ENCODE peak calls at places on chromosomes 7 and 10, in four cellular contexts. One of them, this sample, is unnamed.
A peak's percentile ranks its signal among the peaks of the same experiment; 100 is the strongest.

GRCh38 chr7:22005151-22005550 is 59.5 kb upstream of the CDCA7L start:
- DNase-seq in Panc1: no peak
- DNase-seq in HCT116: no peak
- DNase-seq in HepG2: no peak
- DNase-seq in this sample: no peak

GRCh38 chr10:32139223-32140073 is 83.2 kb upstream of the KIF5B start:
- DNase-seq in Panc1: peak; percentile 27
- DNase-seq in HCT116: peak; percentile 89
- DNase-seq in HepG2: peak; percentile 57
- DNase-seq in this sample: peak; percentile 86

GRCh38 chr10:47294501-47294900 is 5.5 kb upstream of the GDF10 start:
- DNase-seq in Panc1: no peak
- DNase-seq in HCT116: no peak
- DNase-seq in HepG2: no peak
- DNase-seq in this sample: no peak

GRCh38 chr7:2967238-2967637 is 76.4 kb downstream of the CARD11 start:
- DNase-seq in Panc1: no peak
- DNase-seq in HCT116: no peak
- DNase-seq in HepG2: no peak
- DNase-seq in this sample: no peak

GRCh38 chr7:151890355-151891004 is 13.6 kb upstream of the PRKAG2 start:
- DNase-seq in Panc1: no peak
- DNase-seq in HCT116: no peak
- DNase-seq in HepG2: no peak
- DNase-seq in this sample: no peak

GRCh38 chr10:28592953-28593352 is 60.0 kb downstream of the WAC start:
- DNase-seq in Panc1: no peak
- DNase-seq in HCT116: peak; percentile 2
- DNase-seq in HepG2: peak; percentile 16
- DNase-seq in this sample: peak; percentile 21

GRCh38 chr10:49220031-49220430 is 31.8 kb upstream of the TMEM273 start:
- DNase-seq in Panc1: no peak
- DNase-seq in HCT116: no peak
- DNase-seq in HepG2: no peak
- DNase-seq in this sample: no peak

GRCh38 chr10:27188259-27188658 is 33.1 kb downstream of the MASTL start:
- DNase-seq in Panc1: no peak
- DNase-seq in HCT116: no peak
- DNase-seq in HepG2: no peak
- DNase-seq in this sample: no peak

GRCh38 chr10:97961979-97962378 is 68.4 kb downstream of the CRTAC1 start:
- DNase-seq in Panc1: no peak
- DNase-seq in HCT116: no peak
- DNase-seq in HepG2: no peak
- DNase-seq in this sample: no peak

GRCh38 chr7:12898004-12898403 is 210.6 kb downstream of the ARL4A start:
- DNase-seq in Panc1: no peak
- DNase-seq in HCT116: no peak
- DNase-seq in HepG2: no peak
- DNase-seq in this sample: peak; percentile 22

GRCh38 chr10:64733980-64734379 is 1212.8 kb downstream of the REEP3 start:
- DNase-seq in Panc1: peak; percentile 8
- DNase-seq in HCT116: peak; percentile 33
- DNase-seq in HepG2: peak; percentile 32
- DNase-seq in this sample: peak; percentile 11

GRCh38 chr10:69403519-69403918 is 13.2 kb downstream of the TACR2 start:
- DNase-seq in Panc1: no peak
- DNase-seq in HCT116: no peak
- DNase-seq in HepG2: no peak
- DNase-seq in this sample: no peak

GRCh38 chr10:121659236-121659635 is 61.0 kb upstream of the FGFR2 start:
- DNase-seq in Panc1: no peak
- DNase-seq in HCT116: no peak
- DNase-seq in HepG2: no peak
- DNase-seq in this sample: no peak

GRCh38 chr7:157540020-157540419 is 203.2 kb downstream of the DNAJB6 start:
- DNase-seq in Panc1: no peak
- DNase-seq in HCT116: no peak
- DNase-seq in HepG2: no peak
- DNase-seq in this sample: no peak

GRCh38 chr7:64873517-64873916 is 29.6 kb upstream of the ZNF273 start:
- DNase-seq in Panc1: no peak
- DNase-seq in HCT116: no peak
- DNase-seq in HepG2: no peak
- DNase-seq in this sample: no peak

GRCh38 chr10:129816702-129817101 is 147.4 kb downstream of the EBF3 start:
- DNase-seq in Panc1: no peak
- DNase-seq in HCT116: no peak
- DNase-seq in HepG2: no peak
- DNase-seq in this sample: no peak

GRCh38 chr7:156895024-156895780 is 2.2 kb upstream of the LMBR1 start:
- DNase-seq in Panc1: no peak
- DNase-seq in HCT116: no peak
- DNase-seq in HepG2: no peak
- DNase-seq in this sample: no peak

GRCh38 chr10:131199646-131200045 is 111.9 kb downstream of the TCERG1L start:
- DNase-seq in Panc1: no peak
- DNase-seq in HCT116: no peak
- DNase-seq in HepG2: no peak
- DNase-seq in this sample: no peak

GRCh38 chr7:71518880-71519279 is 386.9 kb downstream of the GALNT17 start:
- DNase-seq in Panc1: no peak
- DNase-seq in HCT116: no peak
- DNase-seq in HepG2: no peak
- DNase-seq in this sample: no peak

GRCh38 chr10:72328829-72329204 is 25.9 kb downstream of the DNAJB12 start:
- DNase-seq in Panc1: no peak
- DNase-seq in HCT116: no peak
- DNase-seq in HepG2: no peak
- DNase-seq in this sample: no peak

GRCh38 chr7:81618400-81619014 is 151.3 kb downstream of the HGF start:
- DNase-seq in Panc1: no peak
- DNase-seq in HCT116: peak; percentile 80
- DNase-seq in HepG2: peak; percentile 11
- DNase-seq in this sample: no peak

GRCh38 chr10:87818505-87819273 is 663 bp upstream of the ATAD1 start:
- DNase-seq in Panc1: peak; percentile 8
- DNase-seq in HCT116: no peak
- DNase-seq in HepG2: no peak
- DNase-seq in this sample: peak; percentile 51

GRCh38 chr10:101438881-101439391 is 85.0 kb downstream of the BTRC start:
- DNase-seq in Panc1: no peak
- DNase-seq in HCT116: no peak
- DNase-seq in HepG2: no peak
- DNase-seq in this sample: no peak

GRCh38 chr10:129101232-129101980 is 365.6 kb upstream of the MGMT start:
- DNase-seq in Panc1: no peak
- DNase-seq in HCT116: no peak
- DNase-seq in HepG2: no peak
- DNase-seq in this sample: no peak

GRCh38 chr10:17250736-17251135 is 22.7 kb downstream of the VIM start:
- DNase-seq in Panc1: no peak
- DNase-seq in HCT116: no peak
- DNase-seq in HepG2: no peak
- DNase-seq in this sample: no peak

GRCh38 chr10:17247210-17247609 is 19.2 kb downstream of the VIM start:
- DNase-seq in Panc1: no peak
- DNase-seq in HCT116: no peak
- DNase-seq in HepG2: no peak
- DNase-seq in this sample: peak; percentile 56

GRCh38 chr10:17244712-17245365 is 16.8 kb downstream of the VIM start:
- DNase-seq in Panc1: no peak
- DNase-seq in HCT116: no peak
- DNase-seq in HepG2: no peak
- DNase-seq in this sample: peak; percentile 58

GRCh38 chr10:17249820-17250219 is 21.8 kb downstream of the VIM start:
- DNase-seq in Panc1: no peak
- DNase-seq in HCT116: peak; percentile 29
- DNase-seq in HepG2: no peak
- DNase-seq in this sample: no peak

DNA sequence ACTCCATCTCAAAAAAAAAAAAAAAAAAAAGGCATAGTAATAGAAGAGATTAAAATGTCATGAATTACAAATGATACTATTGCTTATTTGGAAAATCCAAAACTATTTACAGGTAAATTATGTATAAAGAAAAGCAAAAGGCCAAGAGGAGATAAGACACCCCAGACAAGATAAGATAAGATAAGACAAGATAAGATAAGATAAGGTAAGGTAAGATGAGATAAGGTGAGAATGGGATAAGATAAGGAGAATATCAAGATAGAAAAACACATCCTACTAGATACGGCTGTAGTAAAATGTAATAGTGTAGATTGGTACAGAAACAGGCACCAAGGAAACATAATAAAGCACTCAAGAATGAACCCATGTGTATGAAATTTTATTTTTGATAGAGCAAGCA is 20.9 kb downstream of the VIM start:
- DNase-seq in Panc1: no peak
- DNase-seq in HCT116: no peak
- DNase-seq in HepG2: no peak
- DNase-seq in this sample: no peak
- TF ChIP-seq TCF7L2 in Panc1: no peak
- TF ChIP-seq TCF7L2 in HCT116: no peak
- TF ChIP-seq TCF7L2 in HepG2: no peak
- TF ChIP-seq TCF7L2 in this sample: no peak

GRCh38 chr10:126110434-126110833 is 214.1 kb downstream of the FANK1 start:
- DNase-seq in Panc1: no peak
- DNase-seq in HCT116: no peak
- DNase-seq in HepG2: no peak
- DNase-seq in this sample: no peak
- TF ChIP-seq TCF7L2 in Panc1: no peak
- TF ChIP-seq TCF7L2 in HCT116: no peak
- TF ChIP-seq TCF7L2 in HepG2: no peak
- TF ChIP-seq TCF7L2 in this sample: no peak

DNA sequence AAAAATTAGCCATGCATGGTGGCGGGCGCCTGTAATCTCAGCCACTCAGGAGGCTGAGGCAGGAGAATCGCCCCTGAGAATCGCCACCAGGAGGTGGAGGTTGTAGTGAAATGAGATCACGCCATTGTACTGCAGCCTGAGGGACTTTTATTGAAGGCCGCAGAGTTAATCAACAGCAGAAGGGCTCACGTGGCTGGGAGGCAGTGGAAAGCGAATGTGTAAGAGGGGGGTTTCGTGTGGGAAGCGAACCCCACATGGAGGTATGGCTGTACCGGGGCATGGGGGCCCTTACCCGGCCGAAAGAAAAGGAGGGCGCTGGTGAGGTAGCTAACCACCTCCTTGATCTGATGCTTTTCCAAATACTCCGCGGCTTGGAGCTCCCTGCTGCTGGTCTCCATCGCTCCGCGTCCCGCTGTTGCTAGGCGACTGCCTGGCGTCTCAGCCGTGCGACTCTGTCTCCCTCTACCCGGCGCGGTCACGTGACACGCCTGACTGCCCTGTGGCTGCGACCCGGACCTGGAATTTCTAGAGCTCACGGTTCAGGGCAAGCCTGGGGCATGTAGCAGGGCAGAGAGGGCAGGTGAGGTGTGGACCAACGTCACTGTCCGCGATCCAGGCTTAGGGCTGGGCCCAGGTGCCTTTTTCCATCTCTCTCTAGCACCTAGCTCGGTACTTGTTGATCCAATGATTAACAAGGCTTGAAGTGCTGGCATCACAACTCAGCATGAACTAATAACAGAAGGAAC is at the start of gene EFCAB10:
- DNase-seq in Panc1: peak; percentile 59
- DNase-seq in HCT116: peak; percentile 56
- DNase-seq in HepG2: peak; percentile 75
- DNase-seq in this sample: no peak
- TF ChIP-seq TCF7L2 in Panc1: no peak
- TF ChIP-seq TCF7L2 in HCT116: no peak
- TF ChIP-seq TCF7L2 in HepG2: no peak
- TF ChIP-seq TCF7L2 in this sample: no peak

GRCh38 chr7:131745645-131746248 is 189.3 kb upstream of the PODXL start:
- DNase-seq in Panc1: no peak
- DNase-seq in HCT116: no peak
- DNase-seq in HepG2: peak; percentile 7
- DNase-seq in this sample: no peak
- TF ChIP-seq TCF7L2 in Panc1: no peak
- TF ChIP-seq TCF7L2 in HCT116: no peak
- TF ChIP-seq TCF7L2 in HepG2: no peak
- TF ChIP-seq TCF7L2 in this sample: no peak

DNA sequence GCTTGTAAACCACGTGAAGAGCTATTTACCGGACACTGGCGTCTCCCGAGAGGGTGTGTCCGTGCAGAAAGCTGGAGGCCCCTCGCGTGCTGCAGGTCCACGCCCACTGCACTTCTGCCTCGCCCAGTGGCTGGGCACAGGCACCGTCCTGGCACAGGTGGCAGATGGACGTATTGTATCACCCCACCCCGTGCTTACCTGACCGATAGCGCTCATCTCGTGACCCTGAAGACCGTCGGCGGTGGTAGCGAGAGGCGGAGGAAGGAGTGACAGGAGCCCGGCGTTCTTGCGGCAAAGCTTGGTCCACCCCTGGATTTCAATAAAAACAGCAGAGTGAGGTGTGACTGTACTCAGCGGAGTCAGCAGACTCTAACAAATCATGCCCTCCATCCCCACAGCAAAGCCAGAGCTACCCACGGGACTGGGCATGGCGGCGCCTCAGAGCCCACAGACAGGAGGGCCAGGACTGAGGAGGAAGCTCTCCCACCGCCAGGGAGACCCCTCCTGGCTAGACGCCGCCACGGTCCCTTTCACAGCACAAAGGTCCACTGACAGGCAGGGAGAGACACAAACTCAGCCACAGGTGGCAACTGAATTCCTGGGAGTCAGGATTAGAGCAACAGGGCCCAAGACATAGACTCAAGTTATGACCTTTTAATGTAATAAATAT is 217.1 kb downstream of the DIP2C start:
- DNase-seq in Panc1: no peak
- DNase-seq in HCT116: no peak
- DNase-seq in HepG2: no peak
- DNase-seq in this sample: no peak
- TF ChIP-seq TCF7L2 in Panc1: no peak
- TF ChIP-seq TCF7L2 in HCT116: no peak
- TF ChIP-seq TCF7L2 in HepG2: no peak
- TF ChIP-seq TCF7L2 in this sample: no peak